ENCODE peak calls at places on chromosomes 16 and 17, in six cellular contexts. K is H1, P is IMR-90, U is A549, W is HCT116, A is ovary. Z is an unnamed sample. For H3K4me1, the result is how much of the 10 kb centered on the place peaks cover.

GRCh38 chr17:9138161-9138717 is 116.9 kb downstream of the NTN1 start:
- DNase-seq in A (no peak), K (no peak), P (no peak), W (no peak), U (no peak), Z (no peak)

GRCh38 chr17:16969931-16970906 is 1.7 kb downstream of the TNFRSF13B start:
- DNase-seq in U (no peak), P (no peak), W (no peak), K (no peak), A (no peak), Z (peak)

GRCh38 chr16:86375370-86375769 is 135.0 kb upstream of the FOXF1 start:
- DNase-seq in K (no peak), P (peak), A (no peak), W (no peak), U (no peak), Z (no peak)

GRCh38 chr17:35448214-35448898 is at the start of gene SLFN13:
- DNase-seq in A (peak), U (peak), P (peak), W (no peak), K (peak), Z (peak)

GRCh38 chr17:4049546-4049945 is 85.3 kb upstream of the ATP2A3 start:
- DNase-seq in P (no peak), A (no peak), K (no peak), U (no peak), W (no peak), Z (no peak)

GRCh38 chr17:67492824-67493490 is 115.9 kb downstream of the PITPNC1 start:
- DNase-seq in A (no peak), K (no peak), P (peak), U (no peak), W (no peak), Z (no peak)

GRCh38 chr17:60535382-60536279 is 9.6 kb upstream of the APPBP2 start:
- DNase-seq in W (no peak), U (no peak), P (peak), A (no peak), K (no peak), Z (no peak)

GRCh38 chr17:2566056-2566455 is 27.4 kb upstream of the PAFAH1B1 start:
- DNase-seq in U (no peak), A (no peak), K (no peak), P (no peak), W (no peak), Z (no peak)

GRCh38 chr17:76268991-76269981 is 4.1 kb downstream of the UBALD2 start:
- DNase-seq in A (no peak), U (no peak), P (no peak), K (no peak), W (no peak), Z (no peak)

GRCh38 chr16:28011223-28011622 is 52.3 kb downstream of the GSG1L start:
- DNase-seq in W (no peak), K (no peak), U (no peak), A (no peak), P (no peak), Z (no peak)

GRCh38 chr16:88785106-88785924 is at the start of gene PIEZO1:
- DNase-seq in A (peak), W (no peak), U (peak), P (peak), K (no peak), Z (peak)

GRCh38 chr16:87043273-87044030 is 273.7 kb downstream of the C16orf95 start:
- DNase-seq in W (no peak), U (no peak), A (peak), P (peak), K (no peak), Z (no peak)

GRCh38 chr17:71412803-71413202 is 708.0 kb upstream of the SOX9 start:
- DNase-seq in K (no peak), A (no peak), U (peak), W (peak), P (peak), Z (no peak)

DNA sequence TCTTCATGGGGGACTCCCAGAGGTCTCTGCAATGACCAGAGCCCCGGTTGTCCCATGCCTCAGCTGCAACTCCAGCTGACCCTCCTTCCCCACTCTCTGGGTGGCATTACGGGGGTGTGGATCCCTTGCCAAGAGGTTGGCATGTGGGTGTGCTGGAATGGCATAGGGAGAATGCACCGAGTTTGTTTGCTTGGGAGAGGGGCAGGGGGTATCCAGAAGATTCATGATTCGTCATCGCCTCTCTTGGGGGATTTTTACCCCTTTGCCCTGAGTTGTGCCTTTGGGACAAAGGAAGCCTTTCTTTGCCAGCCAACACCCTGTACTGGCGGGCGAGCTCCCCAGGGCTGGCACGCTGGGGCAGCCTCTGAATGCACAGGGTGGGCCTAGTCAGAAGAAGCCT is 6.5 kb downstream of the ERBB2 start:
- DNase-seq in P (no peak), K (no peak), A (no peak), U (no peak), W (no peak), Z (no peak)
- H3K27ac ChIP-seq in P (no peak), K (no peak), A (no peak), U (no peak), W (peak), Z (peak)

GRCh38 chr16:9978160-9978725 is 204.0 kb downstream of the GRIN2A start:
- DNase-seq in K (no peak), W (no peak), A (no peak), U (no peak), P (no peak), Z (no peak)
- H3K4me1 ChIP-seq in K (under half), W (under half), A (under half), U (under half), P (under half), Z (under half)

DNA sequence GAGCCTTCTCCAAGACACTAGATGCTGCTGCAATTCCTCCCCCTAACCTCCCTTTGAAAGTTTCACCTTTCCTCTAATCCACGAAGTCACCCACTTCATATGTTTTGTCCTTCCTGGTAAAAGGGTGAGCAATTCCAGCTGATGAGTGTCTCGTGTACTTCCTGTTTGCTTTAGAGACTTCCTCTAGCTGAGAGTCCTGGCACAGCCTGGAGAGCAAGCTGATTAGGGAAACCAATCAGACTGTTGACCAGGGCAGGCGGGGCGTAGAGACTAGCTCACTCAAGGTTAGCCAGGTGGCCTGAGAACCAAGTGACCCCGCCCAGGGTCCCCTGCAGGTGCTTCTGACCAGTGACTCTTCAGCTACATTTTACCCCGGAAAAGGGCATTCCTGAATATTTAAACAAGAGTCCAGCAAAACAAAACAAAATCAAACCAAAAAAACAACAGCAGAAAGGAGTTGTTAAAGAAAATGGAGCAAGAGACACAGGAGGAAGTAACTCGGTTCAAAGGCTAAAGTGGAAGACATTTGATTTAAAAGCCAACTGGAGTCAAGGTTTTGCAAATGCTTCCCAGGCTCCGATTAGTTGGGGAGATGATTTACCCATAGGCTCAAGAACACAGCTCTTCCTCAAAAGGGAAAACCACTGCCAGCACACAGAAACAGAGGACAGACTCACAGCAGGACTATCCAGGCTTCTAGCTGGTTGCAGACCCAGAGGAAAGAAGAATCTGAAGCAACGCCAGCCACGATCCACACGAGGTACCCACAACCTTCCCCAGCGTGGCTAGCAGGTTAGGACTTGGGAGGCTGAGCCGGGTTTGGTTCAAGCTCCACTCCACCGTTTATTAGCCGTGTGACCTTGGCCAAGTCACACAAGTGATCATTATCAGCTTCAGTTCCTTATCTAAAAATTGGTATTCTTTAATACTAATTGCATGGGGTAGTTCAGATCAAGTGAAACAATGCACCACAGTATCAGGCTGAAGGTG is 13.4 kb downstream of the HSPB9 start:
- DNase-seq in A (peak), P (peak), W (peak), U (peak), K (no peak), Z (peak)
- TF ChIP-seq POLR2A in A (no peak), P (no peak), W (no peak), U (no peak), K (no peak), Z (peak)

GRCh38 chr17:81429353-81429774 is 34.1 kb downstream of the BAHCC1 start:
- DNase-seq in K (no peak), A (peak), P (peak), W (no peak), U (peak), Z (peak)
- H3K27ac ChIP-seq in K (no peak), A (no peak), P (no peak), W (no peak), U (peak), Z (peak)

GRCh38 chr17:21352221-21352980 is 23.8 kb upstream of the KCNJ12 start:
- DNase-seq in A (peak), K (no peak), P (no peak), U (no peak), W (no peak), Z (peak)
- H3K4me1 ChIP-seq in A (under half), K (under half), P (under half), U (under half), W (under half), Z (under half)

DNA sequence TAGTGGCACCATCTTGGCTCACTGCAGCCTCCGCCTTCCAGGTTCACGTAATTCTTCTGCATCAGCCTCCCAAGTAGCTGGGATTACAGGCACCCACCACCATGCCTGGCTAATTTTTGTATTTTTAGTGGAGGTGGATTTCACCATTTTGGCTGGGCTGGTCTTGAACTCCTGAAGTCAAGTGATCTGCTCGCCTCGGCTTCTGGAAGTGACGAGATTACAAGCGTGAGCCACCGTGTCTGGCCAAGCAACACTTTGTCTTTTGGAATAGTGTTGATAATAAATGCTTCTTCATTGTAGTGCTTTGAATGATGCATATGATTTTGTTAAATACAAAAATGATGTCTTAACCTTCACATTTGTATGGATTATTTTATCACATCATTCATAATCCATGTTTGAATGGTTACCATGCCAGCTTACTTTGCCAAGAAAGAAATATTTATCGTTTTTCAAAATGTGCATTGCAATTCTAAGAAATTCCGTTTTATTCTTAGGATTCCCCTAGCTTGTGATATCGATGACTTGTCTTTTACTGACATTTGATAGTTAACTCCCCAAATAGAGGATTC is 29.1 kb downstream of the USP10 start:
- DNase-seq in A (no peak), U (no peak), K (no peak), P (no peak), W (no peak), Z (no peak)
- TF ChIP-seq POLR2A in A (no peak), U (no peak), K (no peak), P (no peak), W (no peak), Z (no peak)

GRCh38 chr17:48502312-48502711 is 28.5 kb downstream of the HOXB1 start:
- DNase-seq in A (no peak), W (no peak), P (no peak), K (no peak), U (no peak), Z (no peak)

GRCh38 chr17:48499743-48500434 is 30.9 kb downstream of the HOXB1 start:
- DNase-seq in W (no peak), A (no peak), P (peak), K (no peak), U (no peak), Z (no peak)

GRCh38 chr17:48502901-48503300 is 27.9 kb downstream of the HOXB1 start:
- DNase-seq in W (no peak), A (no peak), P (no peak), K (no peak), U (no peak), Z (no peak)

GRCh38 chr17:48499248-48499647 is 31.6 kb downstream of the HOXB1 start:
- DNase-seq in W (no peak), K (no peak), U (no peak), P (peak), A (no peak), Z (no peak)

DNA sequence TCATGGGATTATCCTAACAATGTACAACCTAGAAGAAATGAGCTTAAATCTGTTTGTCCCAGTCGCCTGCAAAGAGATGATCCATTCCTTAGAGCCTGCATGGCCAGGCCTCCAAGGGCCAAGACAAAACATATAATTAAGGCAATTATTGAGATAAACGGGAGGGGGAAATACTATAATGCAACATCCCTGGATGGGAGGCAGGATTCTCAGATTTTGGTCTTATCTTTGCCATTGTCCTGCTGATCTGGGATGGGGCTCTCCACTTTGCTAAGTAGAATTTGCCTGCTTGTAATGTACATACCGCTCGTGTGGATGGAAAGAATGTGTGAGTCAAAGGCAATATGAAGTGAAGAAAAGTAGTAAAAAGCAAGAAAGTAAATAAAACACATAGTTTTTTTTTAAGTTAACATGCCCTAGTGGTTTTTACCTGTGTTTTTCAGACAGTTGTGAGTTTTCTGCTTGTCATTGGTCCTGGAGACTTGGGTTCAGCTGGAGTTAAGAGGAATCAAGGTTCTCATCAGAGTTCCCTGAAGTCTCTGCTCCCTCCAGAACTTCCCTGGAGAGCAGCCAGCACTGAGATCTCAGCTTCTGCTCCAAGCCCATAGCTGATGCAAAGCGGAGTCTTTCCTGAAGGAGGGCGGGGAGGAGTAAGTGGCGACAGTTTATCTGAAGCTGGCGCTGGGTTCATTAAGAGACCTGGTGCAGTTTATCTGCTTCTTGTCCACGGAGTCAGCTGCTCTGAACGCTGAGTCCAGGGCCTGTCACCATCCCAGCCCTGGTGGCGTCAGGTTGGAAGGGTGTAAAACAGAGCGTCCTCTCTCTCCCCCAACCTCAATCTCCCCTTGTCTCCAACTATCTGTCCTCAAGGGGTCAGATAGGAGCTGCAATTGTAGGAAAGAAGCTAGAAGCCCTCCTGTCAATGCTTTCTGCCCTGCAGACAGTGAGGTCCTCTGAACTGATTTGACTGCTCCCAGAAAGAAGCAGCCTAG is 30.1 kb downstream of the HOXB1 start:
- DNase-seq in P (peak), K (no peak), W (no peak), A (no peak), U (no peak), Z (no peak)
- H3K27ac ChIP-seq in P (no peak), K (no peak), W (no peak), A (no peak), U (no peak), Z (no peak)

DNA sequence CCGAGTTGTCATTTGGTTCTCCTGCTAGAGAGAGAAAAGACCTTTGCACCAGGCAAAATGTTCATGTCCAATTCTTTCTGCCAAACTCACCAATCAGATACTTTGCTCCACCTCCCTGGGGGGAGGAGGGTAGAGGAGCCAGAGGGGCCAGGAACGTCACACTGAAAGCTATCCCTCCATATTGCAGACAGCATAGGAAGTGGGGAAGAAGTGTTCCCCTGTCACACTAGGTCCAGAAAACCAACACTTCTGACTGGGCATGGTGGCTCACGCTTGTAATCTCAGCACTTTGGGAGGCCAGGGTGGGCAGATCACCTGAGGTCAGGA is 9.5 kb downstream of the HSD17B2 start:
- DNase-seq in P (no peak), K (no peak), U (no peak), A (no peak), W (no peak), Z (no peak)
- H3K4me1 ChIP-seq in P (under half), K (under half), U (under half), A (under half), W (under half), Z (under half)

GRCh38 chr17:68709995-68710780 is 109.0 kb upstream of the FAM20A start:
- DNase-seq in P (peak), K (no peak), W (no peak), U (no peak), A (no peak), Z (no peak)
- TF ChIP-seq POLR2A in P (no peak), K (no peak), W (no peak), U (no peak), A (no peak), Z (no peak)

Z was measured in Peyer's patch.